ENCODE peak calls at places on chromosomes 12 and 14, in four cellular contexts. S, M, K and L are unnamed samples.

GRCh38 chr12:102918840-102919239 is 1.8 kb upstream of the PAH start:
- DNase-seq in S (no peak), K (no peak), M (no peak), L (no peak)

GRCh38 chr12:94329366-94329765 is 130.3 kb downstream of the CEP83 start:
- DNase-seq in K (no peak), S (no peak), M (no peak), L (no peak)

GRCh38 chr12:126506426-126507182 is 1441.4 kb downstream of the AACS start:
- DNase-seq in S (no peak), K (no peak), M (no peak), L (no peak)

GRCh38 chr14:49940805-49941421 is 48.0 kb downstream of the ARF6 start:
- DNase-seq in K (no peak), M (no peak), S (no peak), L (no peak)

GRCh38 chr12:77189463-77189862 is 124.1 kb upstream of the E2F7 start:
- DNase-seq in M (no peak), K (no peak), S (no peak), L (no peak)

GRCh38 chr14:105974902-105975301 is 448.5 kb downstream of the TMEM121 start:
- DNase-seq in M (peak), S (no peak), K (peak), L (peak)

GRCh38 chr12:53098354-53098981 is 1.0 kb downstream of the IGFBP6 start:
- DNase-seq in S (peak), M (peak), K (no peak), L (no peak)

GRCh38 chr12:13223176-13223806 is 26.8 kb downstream of the EMP1 start:
- DNase-seq in K (no peak), M (no peak), S (peak), L (peak)

GRCh38 chr14:59215353-59215752 is 26.9 kb downstream of the DAAM1 start:
- DNase-seq in M (no peak), K (no peak), S (no peak), L (peak)

GRCh38 chr12:116087962-116088361 is 189.5 kb downstream of the MED13L start:
- DNase-seq in M (no peak), K (no peak), S (no peak), L (peak)

GRCh38 chr12:57845478-57846284 is 848 bp downstream of the CTDSP2 start:
- DNase-seq in S (peak), K (peak), M (peak), L (peak)

GRCh38 chr12:111864935-111865334 is 22.9 kb downstream of the MAPKAPK5 start:
- DNase-seq in S (no peak), M (no peak), K (no peak), L (no peak)

GRCh38 chr14:77273796-77274195 is 2.8 kb upstream of the NGB start:
- DNase-seq in M (no peak), K (no peak), S (no peak), L (no peak)

GRCh38 chr12:13431041-13431440 is 234.5 kb downstream of the EMP1 start:
- DNase-seq in M (no peak), K (no peak), S (no peak), L (no peak)

GRCh38 chr14:49621114-49621881 is 699 bp downstream of the MGAT2 start:
- DNase-seq in K (no peak), S (no peak), M (peak), L (no peak)

GRCh38 chr14:70018246-70018645 is 139.0 kb downstream of the SMOC1 start:
- DNase-seq in M (no peak), K (no peak), S (no peak), L (no peak)

GRCh38 chr12:102144221-102144620 is 24.2 kb downstream of the PARPBP start:
- DNase-seq in K (no peak), S (no peak), M (no peak), L (no peak)

GRCh38 chr12:112488257-112488926 is 69.6 kb downstream of the PTPN11 start:
- DNase-seq in K (no peak), S (no peak), M (no peak), L (no peak)

GRCh38 chr12:98635657-98636323 is 8.8 kb downstream of the IKBIP start:
- DNase-seq in K (no peak), S (peak), M (no peak), L (peak)

GRCh38 chr12:14827043-14827442 is 13.1 kb upstream of the SMCO3 start:
- DNase-seq in K (no peak), S (no peak), M (no peak), L (no peak)

GRCh38 chr12:6425588-6426531 is 18.9 kb upstream of the CD27 start:
- DNase-seq in S (no peak), K (no peak), M (peak), L (peak)

GRCh38 chr12:77686760-77687159 is 143.9 kb upstream of the NAV3 start:
- DNase-seq in M (no peak), K (no peak), S (no peak), L (no peak)

GRCh38 chr12:32483993-32484392 is 84.6 kb downstream of the FGD4 start:
- DNase-seq in S (no peak), M (no peak), K (no peak), L (no peak)

GRCh38 chr12:121861549-121862254 is 3.0 kb upstream of the HPD start:
- DNase-seq in S (no peak), K (no peak), M (peak), L (peak)

GRCh38 chr12:59660921-59661597 is 65.2 kb downstream of the SLC16A7 start:
- DNase-seq in M (no peak), K (no peak), S (no peak), L (no peak)

GRCh38 chr12:89649139-89649538 is 59.5 kb downstream of the ATP2B1 start:
- DNase-seq in K (no peak), S (no peak), M (no peak), L (no peak)

GRCh38 chr12:103353913-103354312 is 141.9 kb downstream of the C12orf42 start:
- DNase-seq in K (no peak), M (no peak), S (no peak), L (no peak)

GRCh38 chr12:109967383-109968031 is 28.7 kb downstream of the GIT2 start:
- DNase-seq in M (no peak), K (no peak), S (no peak), L (no peak)

GRCh38 chr14:76956253-76957090 is 72.0 kb downstream of the IRF2BPL start:
- DNase-seq in S (peak), K (peak), M (peak), L (peak)

GRCh38 chr12:12210983-12211382 is 55.9 kb downstream of the LRP6 start:
- DNase-seq in S (no peak), M (no peak), K (no peak), L (no peak)

GRCh38 chr12:62598846-62599245 is 132.2 kb downstream of the MON2 start:
- DNase-seq in K (no peak), S (no peak), M (no peak), L (no peak)

GRCh38 chr14:22598896-22599244 is 770 bp downstream of the ABHD4 start:
- DNase-seq in S (peak), K (no peak), M (peak), L (peak)

GRCh38 chr12:193282-193681 is 20.7 kb downstream of the SLC6A12 start:
- DNase-seq in S (no peak), M (no peak), K (no peak), L (no peak)

GRCh38 chr12:66984962-66985361 is 284.2 kb upstream of the CAND1 start:
- DNase-seq in K (no peak), M (no peak), S (no peak), L (no peak)

GRCh38 chr14:51547260-51547659 is 104.5 kb upstream of the FRMD6 start:
- DNase-seq in M (no peak), K (no peak), S (peak), L (no peak)

GRCh38 chr14:96852823-96853422 is 55.7 kb downstream of the VRK1 start:
- DNase-seq in S (peak), M (peak), K (no peak), L (peak)

GRCh38 chr14:99199854-99200653 is 71.9 kb downstream of the BCL11B start:
- DNase-seq in S (no peak), M (no peak), K (no peak), L (no peak)

GRCh38 chr14:100342195-100342594 is 19.1 kb downstream of the SLC25A47 start:
- DNase-seq in S (no peak), M (no peak), K (no peak), L (no peak)

DNA sequence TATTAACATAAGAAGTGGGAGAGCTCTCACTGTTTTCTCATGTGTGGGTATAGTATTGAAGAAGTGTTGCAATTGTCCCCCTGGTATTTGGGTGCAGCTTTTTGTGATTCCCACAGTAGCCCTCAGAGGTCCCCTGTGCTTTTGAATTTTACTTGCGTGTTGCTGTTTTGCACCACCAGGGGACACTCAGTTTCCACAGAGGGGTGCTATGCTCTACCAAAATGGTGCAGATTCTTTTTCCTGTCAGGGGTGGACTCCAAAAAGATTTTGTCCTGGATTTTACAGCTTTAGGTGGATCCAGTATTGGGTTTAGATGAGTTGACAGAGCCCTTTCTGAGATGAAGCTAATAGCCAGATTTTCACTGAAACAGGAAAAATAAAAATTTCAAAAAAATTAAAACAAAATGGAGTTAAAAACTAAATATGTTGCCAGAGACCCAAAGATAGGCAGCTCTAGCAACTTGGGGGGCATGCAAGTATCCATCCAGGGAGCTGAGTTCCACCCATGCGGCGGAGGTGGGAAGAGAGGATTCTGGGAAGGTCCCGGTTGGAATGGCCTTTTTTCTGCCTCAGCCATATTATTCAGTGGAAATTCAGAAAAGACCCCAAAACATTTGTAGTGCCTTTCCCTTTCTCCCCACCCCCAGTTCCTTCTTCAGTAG is 50.2 kb downstream of the TTLL5 start:
- DNase-seq in M (peak), K (peak), S (peak), L (peak)
- TF ChIP-seq PHF8 in M (no peak), K (no peak), S (no peak), L (no peak)

GRCh38 chr12:43736921-43737440 is 21.6 kb downstream of the PUS7L start:
- DNase-seq in K (no peak), M (no peak), S (no peak), L (no peak)
- TF ChIP-seq PHF8 in K (no peak), M (no peak), S (no peak), L (no peak)

GRCh38 chr14:104320611-104321086 is 182.3 kb downstream of the KIF26A start:
- DNase-seq in S (no peak), K (peak), M (no peak), L (no peak)

GRCh38 chr14:104319489-104320241 is 181.3 kb downstream of the KIF26A start:
- DNase-seq in S (no peak), M (no peak), K (peak), L (no peak)

GRCh38 chr14:104317975-104318557 is 179.7 kb downstream of the KIF26A start:
- DNase-seq in S (no peak), K (no peak), M (no peak), L (no peak)

GRCh38 chr14:104317500-104317805 is 179.1 kb downstream of the KIF26A start:
- DNase-seq in M (no peak), K (no peak), S (no peak), L (no peak)

DNA sequence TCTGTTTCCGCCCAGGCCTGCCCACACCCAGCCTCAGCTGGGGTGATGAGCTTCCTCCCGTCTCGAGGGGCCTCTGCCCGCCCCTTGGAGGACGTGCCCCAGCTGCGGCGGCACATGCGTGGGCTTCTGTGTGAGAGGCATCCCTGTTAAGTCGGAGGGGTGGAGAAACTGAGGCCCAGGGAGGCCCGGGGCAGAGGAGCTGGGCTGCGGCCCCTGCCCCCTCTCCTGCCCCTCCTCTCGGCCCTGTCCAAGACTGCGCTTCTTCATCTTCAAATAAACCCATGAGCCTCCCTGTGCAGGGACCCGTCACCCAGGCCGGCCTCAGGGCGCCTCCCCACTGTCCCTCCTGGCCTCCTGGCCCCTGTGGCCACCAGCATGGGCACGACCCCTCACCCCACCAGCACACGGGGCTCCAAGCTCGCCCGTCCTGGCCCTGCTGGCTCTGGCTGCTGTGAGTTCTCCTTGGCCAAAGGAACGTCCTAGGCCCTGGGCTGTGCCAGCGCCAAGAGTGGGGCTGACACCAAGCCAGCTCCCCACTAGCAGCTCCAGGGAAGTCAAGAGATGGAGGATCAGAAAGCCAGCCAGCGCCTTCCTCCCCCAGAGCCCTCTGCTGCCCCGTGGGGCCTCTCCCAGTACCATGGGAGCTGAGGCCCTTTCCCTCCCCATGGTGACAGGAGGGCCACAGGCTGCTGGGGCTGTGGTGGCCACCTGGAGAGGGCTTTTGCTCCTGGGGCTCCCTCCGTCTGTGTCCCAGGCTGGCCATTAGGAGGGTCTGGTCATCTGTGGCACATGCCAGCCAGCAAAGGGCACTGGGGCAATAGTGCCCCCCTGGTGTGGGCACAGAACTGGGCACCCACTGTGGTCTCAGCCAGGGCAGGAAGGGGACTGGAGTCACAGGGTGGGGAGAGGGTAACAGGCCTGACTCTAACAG is 180.4 kb downstream of the KIF26A start:
- DNase-seq in S (no peak), K (no peak), M (no peak), L (no peak)
- TF ChIP-seq PHF8 in S (no peak), K (no peak), M (no peak), L (no peak)

GRCh38 chr12:104909761-104910160 is 48.3 kb downstream of the SLC41A2 start:
- DNase-seq in M (no peak), S (no peak), K (no peak), L (no peak)
- TF ChIP-seq PHF8 in M (no peak), S (no peak), K (no peak), L (no peak)

GRCh38 chr14:53462931-53463778 is 310.0 kb upstream of the DDHD1 start:
- DNase-seq in K (no peak), M (no peak), S (no peak), L (peak)

GRCh38 chr14:53458368-53458814 is 305.3 kb upstream of the DDHD1 start:
- DNase-seq in M (no peak), S (peak), K (no peak), L (peak)

GRCh38 chr14:53461823-53462222 is 308.7 kb upstream of the DDHD1 start:
- DNase-seq in M (no peak), S (no peak), K (no peak), L (no peak)

GRCh38 chr14:53460544-53460943 is 307.4 kb upstream of the DDHD1 start:
- DNase-seq in S (no peak), M (no peak), K (no peak), L (no peak)
- TF ChIP-seq PHF8 in S (no peak), M (no peak), K (no peak), L (no peak)

DNA sequence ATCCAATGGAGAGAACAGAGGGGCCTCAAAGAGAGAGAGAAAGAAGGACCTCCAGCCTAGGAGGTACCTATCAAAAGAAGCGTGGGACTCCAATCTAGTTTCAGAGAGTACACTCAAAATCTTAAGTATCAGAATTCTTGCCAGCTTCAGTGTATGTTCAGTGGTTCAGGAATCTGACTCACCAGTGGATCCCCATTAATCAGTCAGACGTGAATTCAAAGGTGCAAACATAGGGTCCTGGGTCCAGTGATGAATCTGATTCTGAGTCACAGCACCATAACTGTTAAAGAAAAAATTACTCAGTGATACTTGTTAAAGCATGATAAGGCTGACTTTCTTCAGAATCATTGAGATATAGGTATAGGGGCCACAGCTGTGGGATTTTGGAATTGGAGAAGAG is 33.2 kb downstream of the ETNK1 start:
- DNase-seq in S (peak), K (no peak), M (no peak), L (no peak)
- TF ChIP-seq PHF8 in S (no peak), K (no peak), M (no peak), L (no peak)

GRCh38 chr14:89227490-89227834 is 189.6 kb downstream of the FOXN3 start:
- DNase-seq in K (no peak), M (no peak), S (no peak), L (no peak)

GRCh38 chr14:89226789-89227489 is 190.1 kb downstream of the FOXN3 start:
- DNase-seq in M (no peak), K (no peak), S (no peak), L (no peak)

GRCh38 chr14:89231426-89232113 is 185.5 kb downstream of the FOXN3 start:
- DNase-seq in M (no peak), K (no peak), S (no peak), L (no peak)

GRCh38 chr14:89232366-89233070 is 184.5 kb downstream of the FOXN3 start:
- DNase-seq in K (no peak), M (no peak), S (no peak), L (peak)

DNA sequence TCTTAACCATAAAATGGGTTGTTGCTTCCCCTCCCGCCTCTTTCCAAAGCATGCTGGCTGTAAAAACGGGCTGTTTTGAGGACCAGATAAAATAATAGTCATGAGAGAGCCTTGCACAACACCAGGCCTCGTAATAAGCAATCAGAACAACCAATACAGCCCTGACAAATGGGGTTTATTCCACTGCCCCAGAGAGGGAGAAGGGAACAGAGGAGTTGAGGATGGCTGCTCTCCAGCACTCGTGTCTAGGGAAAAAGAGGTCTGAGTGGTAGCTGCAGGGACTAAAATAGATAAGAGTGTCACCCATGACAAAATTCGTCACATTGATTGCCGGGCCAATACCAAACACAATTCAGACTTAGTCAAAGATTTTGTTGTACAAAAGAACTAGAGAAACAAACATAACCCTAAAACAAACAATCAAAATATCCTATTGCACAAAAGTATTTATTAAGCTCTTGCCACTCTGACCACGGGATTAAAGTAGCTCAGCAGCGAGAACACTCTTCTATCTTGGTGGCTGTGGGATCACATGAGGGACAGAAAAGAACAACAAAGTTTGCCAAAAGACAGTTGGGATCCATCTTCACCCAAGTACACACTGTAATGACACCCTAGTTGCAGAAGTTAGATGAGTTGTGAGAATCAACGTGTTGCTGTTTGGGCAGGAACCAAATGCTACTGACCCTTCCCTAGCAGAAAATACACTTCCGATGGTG is 188.0 kb downstream of the FOXN3 start:
- DNase-seq in M (no peak), S (no peak), K (no peak), L (no peak)
- TF ChIP-seq PHF8 in M (no peak), S (no peak), K (no peak), L (no peak)

GRCh38 chr12:8948711-8949524 is 527 bp downstream of the M6PR start:
- DNase-seq in K (peak), S (peak), M (peak), L (peak)
- TF ChIP-seq PHF8 in K (peak), S (no peak), M (no peak), L (no peak)